ENCODE peak calls at places on chromosomes 6 and 20, in nine cellular contexts. One of them, this sample, is unnamed.
A peak's percentile ranks its signal among the peaks of the same experiment; 100 is the strongest.

GRCh38 chr20:461254-462198 is 807 bp downstream of the TBC1D20 start:
- DNase-seq in fibroblast of the conjunctiva: no peak
- DNase-seq in HFFc6: peak; percentile 32
- DNase-seq in neural crest cell: peak; percentile 33
- DNase-seq in stromal cell of bone marrow: no peak
- DNase-seq in HCEC 1CT: peak; percentile 49
- DNase-seq in CD8-positive, alpha-beta T cell: no peak
- DNase-seq in kidney glomerular epithelial cell: peak; percentile 32
- DNase-seq in COLO829: peak; percentile 32
- DNase-seq in this sample: peak; percentile 41

GRCh38 chr6:124885171-124885570 is 77.1 kb upstream of the RNF217 start:
- DNase-seq in fibroblast of the conjunctiva: no peak
- DNase-seq in HFFc6: no peak
- DNase-seq in neural crest cell: no peak
- DNase-seq in stromal cell of bone marrow: no peak
- DNase-seq in HCEC 1CT: peak; percentile 48
- DNase-seq in CD8-positive, alpha-beta T cell: no peak
- DNase-seq in kidney glomerular epithelial cell: no peak
- DNase-seq in COLO829: no peak
- DNase-seq in this sample: no peak

GRCh38 chr6:120077489-120077888 is 727.9 kb upstream of the MAN1A1 start:
- DNase-seq in fibroblast of the conjunctiva: peak; percentile 2
- DNase-seq in HFFc6: no peak
- DNase-seq in neural crest cell: no peak
- DNase-seq in stromal cell of bone marrow: no peak
- DNase-seq in HCEC 1CT: no peak
- DNase-seq in CD8-positive, alpha-beta T cell: no peak
- DNase-seq in kidney glomerular epithelial cell: no peak
- DNase-seq in COLO829: no peak
- DNase-seq in this sample: no peak

GRCh38 chr6:7241160-7241559 is 71.8 kb downstream of the SSR1 start:
- DNase-seq in fibroblast of the conjunctiva: no peak
- DNase-seq in HFFc6: no peak
- DNase-seq in neural crest cell: no peak
- DNase-seq in stromal cell of bone marrow: no peak
- DNase-seq in HCEC 1CT: no peak
- DNase-seq in CD8-positive, alpha-beta T cell: no peak
- DNase-seq in kidney glomerular epithelial cell: no peak
- DNase-seq in COLO829: no peak
- DNase-seq in this sample: no peak

GRCh38 chr20:58169441-58169840 is 59.0 kb downstream of the ANKRD60 start:
- DNase-seq in fibroblast of the conjunctiva: no peak
- DNase-seq in HFFc6: peak; percentile 59
- DNase-seq in neural crest cell: no peak
- DNase-seq in stromal cell of bone marrow: no peak
- DNase-seq in HCEC 1CT: no peak
- DNase-seq in CD8-positive, alpha-beta T cell: no peak
- DNase-seq in kidney glomerular epithelial cell: no peak
- DNase-seq in COLO829: no peak
- DNase-seq in this sample: no peak

GRCh38 chr6:44451803-44452690 is 64.5 kb downstream of the CDC5L start:
- DNase-seq in fibroblast of the conjunctiva: no peak
- DNase-seq in HFFc6: no peak
- DNase-seq in neural crest cell: no peak
- DNase-seq in stromal cell of bone marrow: no peak
- DNase-seq in HCEC 1CT: no peak
- DNase-seq in CD8-positive, alpha-beta T cell: no peak
- DNase-seq in kidney glomerular epithelial cell: peak; percentile 79
- DNase-seq in COLO829: peak; percentile 63
- DNase-seq in this sample: no peak

GRCh38 chr20:5863040-5863811 is 87.1 kb downstream of the TRMT6 start:
- DNase-seq in fibroblast of the conjunctiva: peak; percentile 53
- DNase-seq in HFFc6: peak; percentile 55
- DNase-seq in neural crest cell: no peak
- DNase-seq in stromal cell of bone marrow: no peak
- DNase-seq in HCEC 1CT: peak; percentile 87
- DNase-seq in CD8-positive, alpha-beta T cell: no peak
- DNase-seq in kidney glomerular epithelial cell: no peak
- DNase-seq in COLO829: peak; percentile 29
- DNase-seq in this sample: peak; percentile 40

GRCh38 chr6:170420791-170421776 is 114.5 kb downstream of the FAM120B start:
- DNase-seq in fibroblast of the conjunctiva: no peak
- DNase-seq in HFFc6: no peak
- DNase-seq in neural crest cell: no peak
- DNase-seq in stromal cell of bone marrow: no peak
- DNase-seq in HCEC 1CT: no peak
- DNase-seq in CD8-positive, alpha-beta T cell: no peak
- DNase-seq in kidney glomerular epithelial cell: no peak
- DNase-seq in COLO829: no peak
- DNase-seq in this sample: no peak

GRCh38 chr20:3194617-3195280 is 9.7 kb downstream of the DDRGK1 start:
- DNase-seq in fibroblast of the conjunctiva: no peak
- DNase-seq in HFFc6: no peak
- DNase-seq in neural crest cell: no peak
- DNase-seq in stromal cell of bone marrow: no peak
- DNase-seq in HCEC 1CT: no peak
- DNase-seq in CD8-positive, alpha-beta T cell: no peak
- DNase-seq in kidney glomerular epithelial cell: no peak
- DNase-seq in COLO829: no peak
- DNase-seq in this sample: no peak

GRCh38 chr6:70370496-70370895 is 42.8 kb upstream of the FAM135A start:
- DNase-seq in fibroblast of the conjunctiva: no peak
- DNase-seq in HFFc6: no peak
- DNase-seq in neural crest cell: no peak
- DNase-seq in stromal cell of bone marrow: no peak
- DNase-seq in HCEC 1CT: no peak
- DNase-seq in CD8-positive, alpha-beta T cell: no peak
- DNase-seq in kidney glomerular epithelial cell: no peak
- DNase-seq in COLO829: no peak
- DNase-seq in this sample: no peak

GRCh38 chr6:18990313-18990978 is 603.3 kb downstream of the RNF144B start:
- DNase-seq in fibroblast of the conjunctiva: peak; percentile 16
- DNase-seq in HFFc6: peak; percentile 1
- DNase-seq in neural crest cell: peak; percentile 84
- DNase-seq in stromal cell of bone marrow: no peak
- DNase-seq in HCEC 1CT: no peak
- DNase-seq in CD8-positive, alpha-beta T cell: no peak
- DNase-seq in kidney glomerular epithelial cell: peak; percentile 32
- DNase-seq in COLO829: peak; percentile 18
- DNase-seq in this sample: peak; percentile 7

GRCh38 chr6:43978473-43979360 is 148.5 kb downstream of the MRPL14 start:
- DNase-seq in fibroblast of the conjunctiva: no peak
- DNase-seq in HFFc6: no peak
- DNase-seq in neural crest cell: no peak
- DNase-seq in stromal cell of bone marrow: peak; percentile 50
- DNase-seq in HCEC 1CT: peak; percentile 23
- DNase-seq in CD8-positive, alpha-beta T cell: peak; percentile 29
- DNase-seq in kidney glomerular epithelial cell: no peak
- DNase-seq in COLO829: no peak
- DNase-seq in this sample: no peak

GRCh38 chr6:37459981-37460800 is 27.2 kb downstream of the CMTR1 start:
- DNase-seq in fibroblast of the conjunctiva: no peak
- DNase-seq in HFFc6: no peak
- DNase-seq in neural crest cell: no peak
- DNase-seq in stromal cell of bone marrow: no peak
- DNase-seq in HCEC 1CT: no peak
- DNase-seq in CD8-positive, alpha-beta T cell: no peak
- DNase-seq in kidney glomerular epithelial cell: no peak
- DNase-seq in COLO829: no peak
- DNase-seq in this sample: no peak

GRCh38 chr20:57698867-57699275 is 10.9 kb downstream of the PMEPA1 start:
- DNase-seq in fibroblast of the conjunctiva: no peak
- DNase-seq in HFFc6: no peak
- DNase-seq in neural crest cell: no peak
- DNase-seq in stromal cell of bone marrow: no peak
- DNase-seq in HCEC 1CT: no peak
- DNase-seq in CD8-positive, alpha-beta T cell: no peak
- DNase-seq in kidney glomerular epithelial cell: no peak
- DNase-seq in COLO829: peak; percentile 42
- DNase-seq in this sample: no peak

GRCh38 chr6:42120895-42121865 is 21.2 kb downstream of the C6orf132 start:
- DNase-seq in fibroblast of the conjunctiva: no peak
- DNase-seq in HFFc6: no peak
- DNase-seq in neural crest cell: no peak
- DNase-seq in stromal cell of bone marrow: no peak
- DNase-seq in HCEC 1CT: no peak
- DNase-seq in CD8-positive, alpha-beta T cell: no peak
- DNase-seq in kidney glomerular epithelial cell: peak; percentile 65
- DNase-seq in COLO829: no peak
- DNase-seq in this sample: peak; percentile 91